ENCODE peak calls at places on chromosomes 12 and 14, in ten cellular contexts. One of them, this sample, is unnamed.
A peak's percentile ranks its signal among the peaks of the same experiment; 100 is the strongest.

GRCh38 chr14:61537567-61538463 is 157.5 kb upstream of the HIF1A start:
- DNase-seq in activated naive CD4-positive, alpha-beta T cell treated with anti-CD3 and anti-CD28 coated beads, Interleukin-2, amount 50 U/mL, for 16 hours: peak; percentile 49
- DNase-seq in nephron progenitor cell: no peak
- DNase-seq in CD8-positive, alpha-beta T cell: no peak
- DNase-seq in keratinocyte: peak; percentile 98
- DNase-seq in AG04449: no peak
- DNase-seq in head of caudate nucleus: no peak
- DNase-seq in neuronal stem cell: no peak
- DNase-seq in activated T-cell treated with anti-CD3 and anti-CD28 coated beads for 48 hours: no peak
- DNase-seq in hepatocyte: peak; percentile 92
- DNase-seq in this sample: no peak

GRCh38 chr14:93063393-93063792 is 52.3 kb downstream of the ITPK1 start:
- DNase-seq in keratinocyte: no peak
- DNase-seq in nephron progenitor cell: no peak
- DNase-seq in CD8-positive, alpha-beta T cell: no peak
- DNase-seq in activated naive CD4-positive, alpha-beta T cell treated with anti-CD3 and anti-CD28 coated beads, Interleukin-2, amount 50 U/mL, for 16 hours: no peak
- DNase-seq in hepatocyte: no peak
- DNase-seq in neuronal stem cell: no peak
- DNase-seq in activated T-cell treated with anti-CD3 and anti-CD28 coated beads for 48 hours: no peak
- DNase-seq in AG04449: no peak
- DNase-seq in head of caudate nucleus: no peak
- DNase-seq in this sample: no peak

GRCh38 chr12:2745655-2746054 is 49.1 kb upstream of the FKBP4 start:
- DNase-seq in head of caudate nucleus: no peak
- DNase-seq in AG04449: no peak
- DNase-seq in activated naive CD4-positive, alpha-beta T cell treated with anti-CD3 and anti-CD28 coated beads, Interleukin-2, amount 50 U/mL, for 16 hours: no peak
- DNase-seq in activated T-cell treated with anti-CD3 and anti-CD28 coated beads for 48 hours: no peak
- DNase-seq in neuronal stem cell: no peak
- DNase-seq in hepatocyte: no peak
- DNase-seq in CD8-positive, alpha-beta T cell: no peak
- DNase-seq in keratinocyte: no peak
- DNase-seq in nephron progenitor cell: no peak
- DNase-seq in this sample: no peak

GRCh38 chr12:97556201-97556824 is 93.7 kb downstream of the RMST start:
- DNase-seq in hepatocyte: peak; percentile 19
- DNase-seq in AG04449: no peak
- DNase-seq in activated T-cell treated with anti-CD3 and anti-CD28 coated beads for 48 hours: no peak
- DNase-seq in nephron progenitor cell: peak; percentile 36
- DNase-seq in activated naive CD4-positive, alpha-beta T cell treated with anti-CD3 and anti-CD28 coated beads, Interleukin-2, amount 50 U/mL, for 16 hours: no peak
- DNase-seq in head of caudate nucleus: no peak
- DNase-seq in neuronal stem cell: no peak
- DNase-seq in keratinocyte: no peak
- DNase-seq in CD8-positive, alpha-beta T cell: peak; percentile 10
- DNase-seq in this sample: no peak

GRCh38 chr14:52950898-52951729 is at the start of gene FERMT2:
- DNase-seq in hepatocyte: peak; percentile 94
- DNase-seq in activated naive CD4-positive, alpha-beta T cell treated with anti-CD3 and anti-CD28 coated beads, Interleukin-2, amount 50 U/mL, for 16 hours: peak; percentile 15
- DNase-seq in nephron progenitor cell: peak; percentile 94
- DNase-seq in CD8-positive, alpha-beta T cell: peak; percentile 29
- DNase-seq in activated T-cell treated with anti-CD3 and anti-CD28 coated beads for 48 hours: peak; percentile 11
- DNase-seq in head of caudate nucleus: peak; percentile 88
- DNase-seq in neuronal stem cell: peak; percentile 90
- DNase-seq in AG04449: no peak
- DNase-seq in keratinocyte: no peak
- DNase-seq in this sample: no peak

GRCh38 chr12:63930971-63931370 is 86.5 kb downstream of the SRGAP1 start:
- DNase-seq in AG04449: no peak
- DNase-seq in nephron progenitor cell: no peak
- DNase-seq in head of caudate nucleus: no peak
- DNase-seq in keratinocyte: no peak
- DNase-seq in activated naive CD4-positive, alpha-beta T cell treated with anti-CD3 and anti-CD28 coated beads, Interleukin-2, amount 50 U/mL, for 16 hours: no peak
- DNase-seq in neuronal stem cell: no peak
- DNase-seq in hepatocyte: no peak
- DNase-seq in activated T-cell treated with anti-CD3 and anti-CD28 coated beads for 48 hours: no peak
- DNase-seq in CD8-positive, alpha-beta T cell: no peak
- DNase-seq in this sample: no peak

GRCh38 chr14:69794791-69795190 is 2.2 kb downstream of the SLC10A1 start:
- DNase-seq in nephron progenitor cell: no peak
- DNase-seq in activated T-cell treated with anti-CD3 and anti-CD28 coated beads for 48 hours: no peak
- DNase-seq in activated naive CD4-positive, alpha-beta T cell treated with anti-CD3 and anti-CD28 coated beads, Interleukin-2, amount 50 U/mL, for 16 hours: no peak
- DNase-seq in head of caudate nucleus: no peak
- DNase-seq in hepatocyte: no peak
- DNase-seq in CD8-positive, alpha-beta T cell: no peak
- DNase-seq in keratinocyte: no peak
- DNase-seq in AG04449: no peak
- DNase-seq in neuronal stem cell: no peak
- DNase-seq in this sample: no peak

GRCh38 chr12:124800506-124800905 is 63.2 kb downstream of the SCARB1 start:
- DNase-seq in head of caudate nucleus: no peak
- DNase-seq in nephron progenitor cell: no peak
- DNase-seq in AG04449: no peak
- DNase-seq in neuronal stem cell: no peak
- DNase-seq in activated T-cell treated with anti-CD3 and anti-CD28 coated beads for 48 hours: no peak
- DNase-seq in CD8-positive, alpha-beta T cell: no peak
- DNase-seq in activated naive CD4-positive, alpha-beta T cell treated with anti-CD3 and anti-CD28 coated beads, Interleukin-2, amount 50 U/mL, for 16 hours: no peak
- DNase-seq in hepatocyte: no peak
- DNase-seq in keratinocyte: no peak
- DNase-seq in this sample: no peak

GRCh38 chr12:118058881-118059644 is 1.9 kb downstream of the WSB2 start:
- DNase-seq in activated T-cell treated with anti-CD3 and anti-CD28 coated beads for 48 hours: no peak
- DNase-seq in nephron progenitor cell: no peak
- DNase-seq in hepatocyte: no peak
- DNase-seq in head of caudate nucleus: no peak
- DNase-seq in keratinocyte: no peak
- DNase-seq in activated naive CD4-positive, alpha-beta T cell treated with anti-CD3 and anti-CD28 coated beads, Interleukin-2, amount 50 U/mL, for 16 hours: no peak
- DNase-seq in CD8-positive, alpha-beta T cell: no peak
- DNase-seq in AG04449: no peak
- DNase-seq in neuronal stem cell: no peak
- DNase-seq in this sample: no peak

GRCh38 chr14:100896369-100897060 is 7.0 kb downstream of the RTL1 start:
- DNase-seq in activated naive CD4-positive, alpha-beta T cell treated with anti-CD3 and anti-CD28 coated beads, Interleukin-2, amount 50 U/mL, for 16 hours: no peak
- DNase-seq in keratinocyte: no peak
- DNase-seq in head of caudate nucleus: peak; percentile 6
- DNase-seq in activated T-cell treated with anti-CD3 and anti-CD28 coated beads for 48 hours: no peak
- DNase-seq in neuronal stem cell: no peak
- DNase-seq in CD8-positive, alpha-beta T cell: no peak
- DNase-seq in hepatocyte: no peak
- DNase-seq in AG04449: no peak
- DNase-seq in nephron progenitor cell: no peak
- DNase-seq in this sample: no peak

GRCh38 chr12:9587903-9588600 is 19.7 kb downstream of the KLRB1 start:
- DNase-seq in CD8-positive, alpha-beta T cell: no peak
- DNase-seq in neuronal stem cell: no peak
- DNase-seq in activated T-cell treated with anti-CD3 and anti-CD28 coated beads for 48 hours: no peak
- DNase-seq in head of caudate nucleus: no peak
- DNase-seq in hepatocyte: no peak
- DNase-seq in nephron progenitor cell: no peak
- DNase-seq in AG04449: no peak
- DNase-seq in keratinocyte: no peak
- DNase-seq in activated naive CD4-positive, alpha-beta T cell treated with anti-CD3 and anti-CD28 coated beads, Interleukin-2, amount 50 U/mL, for 16 hours: no peak
- DNase-seq in this sample: no peak

This sample was measured in stimulated activated naive B cell treated with anti-CD40 and anti-IgM and Interleukin-4, amounts not matched to agents 10 μg/mL and 1 μg/mL and 100 μg/mL, for 72 hours.